ENCODE peak calls at places on chromosomes 6 and 20, in six cellular contexts. R is IMR-90, Y is H1, S is H9, W is mesenchymal stem cell, A is trophoblast cell. D is an unnamed sample.

GRCh38 chr6:168950500-168951223 is 303.0 kb downstream of the THBS2 start:
- DNase-seq in S (no peak), A (no peak), R (peak), Y (no peak), W (no peak), D (no peak)

GRCh38 chr6:135438907-135439535 is 58.5 kb downstream of the AHI1 start:
- DNase-seq in W (peak), S (no peak), A (peak), Y (no peak), R (peak), D (no peak)

GRCh38 chr20:19880256-19881079 is 122.4 kb downstream of the RIN2 start:
- DNase-seq in S (no peak), W (peak), R (peak), A (peak), Y (no peak), D (no peak)

GRCh38 chr6:77454386-77454785 is 8.9 kb downstream of the HTR1B start:
- DNase-seq in R (peak), S (no peak), A (peak), W (no peak), Y (no peak), D (no peak)

GRCh38 chr6:89615882-89616281 is 22.7 kb downstream of the LYRM2 start:
- DNase-seq in Y (no peak), A (no peak), R (no peak), S (no peak), W (no peak), D (no peak)

GRCh38 chr6:117559299-117559698 is 43.0 kb downstream of the GOPC start:
- DNase-seq in A (no peak), S (no peak), R (no peak), W (no peak), Y (no peak), D (no peak)

GRCh38 chr20:29763821-29764511 is 1493.5 kb upstream of the DEFB115 start:
- DNase-seq in W (no peak), A (no peak), R (no peak), S (no peak), Y (no peak), D (no peak)

GRCh38 chr6:3228791-3229565 is 1.5 kb upstream of the TUBB2B start:
- DNase-seq in Y (no peak), W (peak), S (peak), A (peak), R (no peak), D (peak)

GRCh38 chr20:43448748-43449535 is 8.8 kb upstream of the SRSF6 start:
- DNase-seq in Y (no peak), R (peak), A (peak), S (peak), W (peak), D (peak)

GRCh38 chr6:78530208-78530607 is 337.1 kb upstream of the IRAK1BP1 start:
- DNase-seq in Y (no peak), R (no peak), A (no peak), W (no peak), S (peak), D (peak)

GRCh38 chr6:52712136-52712535 is 41.2 kb downstream of the TMEM14A start:
- DNase-seq in R (peak), Y (no peak), W (no peak), A (no peak), S (no peak), D (no peak)

GRCh38 chr6:82331031-82331773 is 32.4 kb upstream of the TPBG start:
- DNase-seq in W (peak), A (peak), R (peak), S (peak), Y (no peak), D (no peak)

GRCh38 chr6:107235521-107235920 is 120.2 kb upstream of the BEND3 start:
- DNase-seq in R (no peak), W (no peak), Y (no peak), S (no peak), A (no peak), D (no peak)

GRCh38 chr20:47950557-47951283 is 165.4 kb upstream of the SULF2 start:
- DNase-seq in S (no peak), A (no peak), Y (no peak), R (no peak), W (peak), D (no peak)

GRCh38 chr6:141963543-141964295 is 169.0 kb upstream of the GJE1 start:
- DNase-seq in R (peak), S (no peak), W (peak), Y (no peak), A (peak), D (no peak)

GRCh38 chr6:90221403-90221802 is 75.2 kb downstream of the BACH2 start:
- DNase-seq in A (no peak), S (no peak), W (no peak), R (no peak), Y (no peak), D (no peak)

GRCh38 chr6:85675030-85675819 is 32.5 kb upstream of the SYNCRIP start:
- DNase-seq in R (peak), Y (no peak), S (peak), A (peak), W (peak), D (no peak)

GRCh38 chr6:107618672-107619071 is 128.8 kb downstream of the SOBP start:
- DNase-seq in W (no peak), Y (no peak), S (no peak), A (peak), R (no peak), D (no peak)

GRCh38 chr6:163585932-163586437 is 171.5 kb downstream of the QKI start:
- DNase-seq in S (no peak), R (peak), Y (no peak), A (peak), W (peak), D (no peak)

GRCh38 chr20:61686081-61686936 is 379.4 kb downstream of the TAF4 start:
- DNase-seq in A (no peak), W (no peak), S (no peak), Y (no peak), R (no peak), D (no peak)

GRCh38 chr6:98841589-98842488 is 7.5 kb downstream of the POU3F2 start:
- DNase-seq in R (no peak), W (no peak), S (no peak), Y (no peak), A (no peak), D (peak)

GRCh38 chr6:125662301-125662700 is 87.1 kb upstream of the HEY2 start:
- DNase-seq in A (no peak), W (no peak), Y (no peak), S (no peak), R (no peak), D (no peak)

GRCh38 chr6:19549109-19549508 is 288.1 kb upstream of the ID4 start:
- DNase-seq in R (no peak), W (no peak), S (no peak), A (no peak), Y (no peak), D (no peak)

GRCh38 chr6:147161253-147161973 is 42.8 kb upstream of the STXBP5 start:
- DNase-seq in W (no peak), A (no peak), Y (no peak), S (no peak), R (no peak), D (no peak)

GRCh38 chr6:111256646-111257045 is 169.3 kb downstream of the SLC16A10 start:
- DNase-seq in A (no peak), Y (no peak), W (no peak), S (no peak), R (no peak), D (no peak)

GRCh38 chr20:17882065-17882833 is 86.3 kb downstream of the SNX5 start:
- DNase-seq in A (no peak), R (no peak), S (no peak), W (no peak), Y (no peak), D (no peak)

GRCh38 chr20:8932192-8933150 is 136.4 kb upstream of the PLCB4 start:
- DNase-seq in W (peak), R (peak), S (no peak), Y (no peak), A (no peak), D (no peak)

GRCh38 chr6:33069021-33069738 is 4.3 kb downstream of the HLA-DPA1 start:
- DNase-seq in Y (no peak), A (no peak), S (no peak), W (no peak), R (no peak), D (no peak)

GRCh38 chr20:47736570-47737152 is 48.6 kb downstream of the SULF2 start:
- DNase-seq in R (no peak), S (no peak), Y (no peak), W (no peak), A (no peak), D (no peak)

GRCh38 chr20:41196653-41197225 is 59.4 kb downstream of the PLCG1 start:
- DNase-seq in S (no peak), A (no peak), W (no peak), Y (no peak), R (no peak), D (no peak)

GRCh38 chr6:35218021-35218420 is 4.3 kb downstream of the SCUBE3 start:
- DNase-seq in A (peak), S (no peak), R (peak), W (peak), Y (no peak), D (no peak)

GRCh38 chr6:1554241-1554880 is 55.4 kb upstream of the FOXC1 start:
- DNase-seq in S (no peak), W (no peak), R (no peak), Y (no peak), A (no peak), D (no peak)

DNA sequence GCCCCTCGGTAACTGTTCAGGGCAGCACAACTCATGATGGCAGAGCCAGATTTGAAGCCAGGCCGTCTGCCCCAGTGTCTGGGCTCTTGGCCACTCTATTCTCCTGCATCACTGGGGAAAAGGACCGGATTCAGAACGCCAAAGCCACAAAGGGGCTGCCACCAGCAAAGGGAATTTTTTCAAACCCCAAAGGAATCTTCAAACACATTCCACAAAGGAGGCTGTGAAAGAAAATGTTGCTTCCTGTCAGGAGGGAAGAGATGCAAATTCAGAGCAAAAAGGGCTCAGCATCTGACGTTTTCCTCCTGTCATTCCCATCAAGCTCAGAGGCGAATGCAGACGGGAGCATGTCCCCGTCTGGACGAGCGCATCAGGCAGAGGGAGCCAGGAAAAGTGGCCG is 63.1 kb downstream of the GRM4 start:
- DNase-seq in W (no peak), R (no peak), Y (no peak), S (no peak), A (no peak), D (no peak)
- H3K14ac ChIP-seq in W (no peak), R (no peak), Y (no peak), S (no peak), A (no peak), D (no peak)

GRCh38 chr20:52419205-52419604 is 227.6 kb upstream of the ZFP64 start:
- DNase-seq in S (no peak), R (no peak), A (no peak), Y (no peak), W (no peak), D (no peak)
- H3K14ac ChIP-seq in S (no peak), R (no peak), A (no peak), Y (no peak), W (no peak), D (no peak)

DNA sequence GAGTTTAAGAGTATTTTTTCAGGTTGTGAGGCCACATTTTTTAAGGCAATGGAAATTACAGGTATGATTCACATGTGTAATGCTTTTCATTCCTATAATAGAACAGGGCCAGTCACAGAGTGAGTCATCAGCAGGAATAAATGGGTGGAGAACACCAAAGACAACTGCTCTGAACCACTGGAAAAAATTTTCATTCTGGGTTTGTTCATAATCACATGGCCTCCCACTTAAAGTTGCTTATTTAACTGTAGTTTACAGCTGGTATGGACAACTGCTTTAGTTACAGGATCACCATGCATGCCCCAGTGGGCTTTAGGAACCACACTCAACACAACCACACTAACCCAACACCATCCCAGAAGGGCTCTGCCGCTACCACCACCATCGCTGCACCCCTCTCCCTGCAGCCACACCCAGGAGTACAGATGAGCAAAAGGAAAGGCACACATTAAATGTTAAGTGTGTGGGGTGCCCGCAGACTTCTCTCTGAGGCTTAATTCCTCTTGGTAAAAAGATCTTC is 107.0 kb upstream of the DST start:
- DNase-seq in R (peak), A (peak), S (no peak), W (peak), Y (no peak), D (no peak)
- H3K14ac ChIP-seq in R (peak), A (peak), S (no peak), W (no peak), Y (no peak), D (no peak)

DNA sequence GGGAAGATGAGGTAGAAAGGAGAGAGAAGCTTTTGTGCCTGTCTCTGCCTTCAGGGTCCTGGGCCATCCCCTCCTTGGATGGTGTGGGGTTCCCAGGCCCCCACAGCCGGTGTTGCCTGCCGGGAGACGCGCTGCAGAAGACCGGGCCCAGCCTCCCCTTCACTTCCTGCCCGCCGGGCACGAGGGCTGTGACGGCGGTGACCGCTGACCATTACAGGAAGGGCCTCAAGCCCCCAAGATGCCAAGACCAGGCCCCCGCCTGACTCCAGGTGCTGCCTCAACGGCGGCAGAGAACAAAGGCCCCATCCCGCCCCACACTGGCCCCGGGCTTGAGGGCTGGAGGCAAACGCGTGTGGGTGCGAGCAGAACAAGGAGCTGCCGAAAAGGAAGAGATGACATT is 38.2 kb downstream of the ZBTB46 start:
- DNase-seq in S (no peak), A (no peak), W (no peak), Y (no peak), R (no peak), D (no peak)
- H3K14ac ChIP-seq in S (no peak), A (no peak), W (no peak), Y (no peak), R (no peak), D (peak)

GRCh38 chr6:150932976-150933375 is 67.5 kb downstream of the MTHFD1L start:
- DNase-seq in W (no peak), Y (no peak), S (no peak), A (no peak), R (peak), D (no peak)

GRCh38 chr6:150928882-150929281 is 63.4 kb downstream of the MTHFD1L start:
- DNase-seq in R (no peak), A (no peak), W (no peak), Y (no peak), S (peak), D (no peak)

GRCh38 chr6:150929403-150929802 is 63.9 kb downstream of the MTHFD1L start:
- DNase-seq in Y (no peak), W (no peak), S (no peak), A (no peak), R (peak), D (no peak)

GRCh38 chr6:150934380-150934779 is 68.9 kb downstream of the MTHFD1L start:
- DNase-seq in S (no peak), A (peak), Y (no peak), W (peak), R (peak), D (no peak)

GRCh38 chr6:150930816-150931215 is 65.3 kb downstream of the MTHFD1L start:
- DNase-seq in A (peak), Y (no peak), W (no peak), R (peak), S (no peak), D (no peak)
- H3K14ac ChIP-seq in A (no peak), Y (no peak), W (no peak), R (no peak), S (no peak), D (no peak)

GRCh38 chr6:17923401-17923863 is 64.0 kb downstream of the KIF13A start:
- DNase-seq in W (no peak), R (no peak), S (no peak), A (no peak), Y (no peak), D (no peak)
- H3K14ac ChIP-seq in W (no peak), R (peak), S (no peak), A (no peak), Y (no peak), D (no peak)

D was measured in neuronal stem cell.